ENCODE peak calls at places on chromosomes 11 and 22, in ten cellular contexts. One of them, this sample, is unnamed.

GRCh38 chr22:32926600-32926999 is 125.1 kb downstream of the TIMP3 start:
- DNase-seq in CD4-positive, alpha-beta T cell: no peak
- DNase-seq in T1000: no peak
- DNase-seq in nucleus accumbens: no peak
- DNase-seq in naive thymus-derived CD4-positive, alpha-beta T cell: no peak
- DNase-seq in NCI-H2081: no peak
- DNase-seq in neural progenitor cell: peak
- DNase-seq in NCI-H1417: peak
- DNase-seq in activated CD4-positive, alpha-beta T cell treated with anti-CD3 and anti-CD28 coated beads, Interleukin-2, amount 10 ng/mL, durations not matched to agents 24 days and 14 days: peak
- DNase-seq in activated CD4-positive, CD25-positive, alpha-beta regulatory T cell: no peak
- DNase-seq in this sample: no peak

GRCh38 chr11:121534131-121535093 is 81.6 kb upstream of the SORL1-AS1 start:
- DNase-seq in nucleus accumbens: no peak
- DNase-seq in T1000: no peak
- DNase-seq in NCI-H1417: peak
- DNase-seq in activated CD4-positive, CD25-positive, alpha-beta regulatory T cell: no peak
- DNase-seq in activated CD4-positive, alpha-beta T cell treated with anti-CD3 and anti-CD28 coated beads, Interleukin-2, amount 10 ng/mL, durations not matched to agents 24 days and 14 days: peak
- DNase-seq in naive thymus-derived CD4-positive, alpha-beta T cell: no peak
- DNase-seq in CD4-positive, alpha-beta T cell: no peak
- DNase-seq in NCI-H2081: peak
- DNase-seq in neural progenitor cell: no peak
- DNase-seq in this sample: no peak

GRCh38 chr11:64868904-64869570 is 9.4 kb downstream of the EHD1 start:
- DNase-seq in CD4-positive, alpha-beta T cell: no peak
- DNase-seq in activated CD4-positive, CD25-positive, alpha-beta regulatory T cell: no peak
- DNase-seq in naive thymus-derived CD4-positive, alpha-beta T cell: no peak
- DNase-seq in nucleus accumbens: no peak
- DNase-seq in NCI-H2081: no peak
- DNase-seq in activated CD4-positive, alpha-beta T cell treated with anti-CD3 and anti-CD28 coated beads, Interleukin-2, amount 10 ng/mL, durations not matched to agents 24 days and 14 days: peak
- DNase-seq in neural progenitor cell: no peak
- DNase-seq in NCI-H1417: no peak
- DNase-seq in T1000: peak
- DNase-seq in this sample: no peak

GRCh38 chr22:32650553-32651345 is 150.8 kb upstream of the TIMP3 start:
- DNase-seq in nucleus accumbens: no peak
- DNase-seq in neural progenitor cell: no peak
- DNase-seq in activated CD4-positive, alpha-beta T cell treated with anti-CD3 and anti-CD28 coated beads, Interleukin-2, amount 10 ng/mL, durations not matched to agents 24 days and 14 days: no peak
- DNase-seq in CD4-positive, alpha-beta T cell: no peak
- DNase-seq in naive thymus-derived CD4-positive, alpha-beta T cell: no peak
- DNase-seq in NCI-H1417: no peak
- DNase-seq in T1000: no peak
- DNase-seq in activated CD4-positive, CD25-positive, alpha-beta regulatory T cell: no peak
- DNase-seq in NCI-H2081: no peak
- DNase-seq in this sample: no peak

GRCh38 chr11:58577441-58578135 is 1.3 kb upstream of the ZFP91 start:
- DNase-seq in activated CD4-positive, alpha-beta T cell treated with anti-CD3 and anti-CD28 coated beads, Interleukin-2, amount 10 ng/mL, durations not matched to agents 24 days and 14 days: peak
- DNase-seq in activated CD4-positive, CD25-positive, alpha-beta regulatory T cell: peak
- DNase-seq in NCI-H2081: peak
- DNase-seq in T1000: peak
- DNase-seq in neural progenitor cell: peak
- DNase-seq in nucleus accumbens: peak
- DNase-seq in NCI-H1417: no peak
- DNase-seq in naive thymus-derived CD4-positive, alpha-beta T cell: no peak
- DNase-seq in CD4-positive, alpha-beta T cell: peak
- DNase-seq in this sample: no peak

GRCh38 chr11:94504689-94505293 is 7.5 kb upstream of the C11orf97 start:
- DNase-seq in naive thymus-derived CD4-positive, alpha-beta T cell: peak
- DNase-seq in NCI-H2081: peak
- DNase-seq in NCI-H1417: peak
- DNase-seq in nucleus accumbens: no peak
- DNase-seq in CD4-positive, alpha-beta T cell: no peak
- DNase-seq in T1000: no peak
- DNase-seq in neural progenitor cell: peak
- DNase-seq in activated CD4-positive, CD25-positive, alpha-beta regulatory T cell: no peak
- DNase-seq in activated CD4-positive, alpha-beta T cell treated with anti-CD3 and anti-CD28 coated beads, Interleukin-2, amount 10 ng/mL, durations not matched to agents 24 days and 14 days: peak
- DNase-seq in this sample: peak

GRCh38 chr11:129950319-129951034 is 52.2 kb downstream of the PRDM10 start:
- DNase-seq in NCI-H1417: peak
- DNase-seq in activated CD4-positive, alpha-beta T cell treated with anti-CD3 and anti-CD28 coated beads, Interleukin-2, amount 10 ng/mL, durations not matched to agents 24 days and 14 days: no peak
- DNase-seq in neural progenitor cell: peak
- DNase-seq in nucleus accumbens: peak
- DNase-seq in naive thymus-derived CD4-positive, alpha-beta T cell: no peak
- DNase-seq in activated CD4-positive, CD25-positive, alpha-beta regulatory T cell: no peak
- DNase-seq in CD4-positive, alpha-beta T cell: no peak
- DNase-seq in T1000: no peak
- DNase-seq in NCI-H2081: no peak
- DNase-seq in this sample: no peak

GRCh38 chr22:30294066-30294465 is 4.8 kb upstream of the CASTOR1 start:
- DNase-seq in NCI-H2081: no peak
- DNase-seq in T1000: no peak
- DNase-seq in activated CD4-positive, CD25-positive, alpha-beta regulatory T cell: no peak
- DNase-seq in naive thymus-derived CD4-positive, alpha-beta T cell: no peak
- DNase-seq in neural progenitor cell: no peak
- DNase-seq in NCI-H1417: peak
- DNase-seq in activated CD4-positive, alpha-beta T cell treated with anti-CD3 and anti-CD28 coated beads, Interleukin-2, amount 10 ng/mL, durations not matched to agents 24 days and 14 days: no peak
- DNase-seq in CD4-positive, alpha-beta T cell: no peak
- DNase-seq in nucleus accumbens: no peak
- DNase-seq in this sample: no peak

GRCh38 chr11:47033439-47033838 is 96.9 kb downstream of the CSTPP1 start:
- DNase-seq in naive thymus-derived CD4-positive, alpha-beta T cell: no peak
- DNase-seq in NCI-H2081: no peak
- DNase-seq in activated CD4-positive, CD25-positive, alpha-beta regulatory T cell: no peak
- DNase-seq in NCI-H1417: no peak
- DNase-seq in T1000: no peak
- DNase-seq in activated CD4-positive, alpha-beta T cell treated with anti-CD3 and anti-CD28 coated beads, Interleukin-2, amount 10 ng/mL, durations not matched to agents 24 days and 14 days: no peak
- DNase-seq in CD4-positive, alpha-beta T cell: no peak
- DNase-seq in nucleus accumbens: no peak
- DNase-seq in neural progenitor cell: peak
- DNase-seq in this sample: no peak

GRCh38 chr11:1459219-1459575 is 27.4 kb downstream of the MOB2 start:
- DNase-seq in NCI-H1417: no peak
- DNase-seq in activated CD4-positive, CD25-positive, alpha-beta regulatory T cell: no peak
- DNase-seq in activated CD4-positive, alpha-beta T cell treated with anti-CD3 and anti-CD28 coated beads, Interleukin-2, amount 10 ng/mL, durations not matched to agents 24 days and 14 days: no peak
- DNase-seq in NCI-H2081: no peak
- DNase-seq in naive thymus-derived CD4-positive, alpha-beta T cell: no peak
- DNase-seq in nucleus accumbens: no peak
- DNase-seq in T1000: no peak
- DNase-seq in CD4-positive, alpha-beta T cell: no peak
- DNase-seq in neural progenitor cell: no peak
- DNase-seq in this sample: no peak

GRCh38 chr11:5600374-5600851 is 4.0 kb downstream of the TRIM6 start:
- DNase-seq in T1000: no peak
- DNase-seq in NCI-H2081: no peak
- DNase-seq in naive thymus-derived CD4-positive, alpha-beta T cell: peak
- DNase-seq in CD4-positive, alpha-beta T cell: peak
- DNase-seq in activated CD4-positive, alpha-beta T cell treated with anti-CD3 and anti-CD28 coated beads, Interleukin-2, amount 10 ng/mL, durations not matched to agents 24 days and 14 days: peak
- DNase-seq in nucleus accumbens: no peak
- DNase-seq in neural progenitor cell: peak
- DNase-seq in NCI-H1417: peak
- DNase-seq in activated CD4-positive, CD25-positive, alpha-beta regulatory T cell: no peak
- DNase-seq in this sample: peak

GRCh38 chr11:107591098-107591445 is at the start of gene ELMOD1:
- DNase-seq in activated CD4-positive, alpha-beta T cell treated with anti-CD3 and anti-CD28 coated beads, Interleukin-2, amount 10 ng/mL, durations not matched to agents 24 days and 14 days: peak
- DNase-seq in neural progenitor cell: peak
- DNase-seq in nucleus accumbens: peak
- DNase-seq in CD4-positive, alpha-beta T cell: no peak
- DNase-seq in activated CD4-positive, CD25-positive, alpha-beta regulatory T cell: no peak
- DNase-seq in NCI-H1417: peak
- DNase-seq in T1000: peak
- DNase-seq in NCI-H2081: peak
- DNase-seq in naive thymus-derived CD4-positive, alpha-beta T cell: peak
- DNase-seq in this sample: peak

GRCh38 chr11:110857885-110858555 is 145.8 kb upstream of the ARHGAP20 start:
- DNase-seq in NCI-H1417: no peak
- DNase-seq in CD4-positive, alpha-beta T cell: no peak
- DNase-seq in neural progenitor cell: no peak
- DNase-seq in activated CD4-positive, CD25-positive, alpha-beta regulatory T cell: no peak
- DNase-seq in activated CD4-positive, alpha-beta T cell treated with anti-CD3 and anti-CD28 coated beads, Interleukin-2, amount 10 ng/mL, durations not matched to agents 24 days and 14 days: no peak
- DNase-seq in nucleus accumbens: no peak
- DNase-seq in naive thymus-derived CD4-positive, alpha-beta T cell: no peak
- DNase-seq in NCI-H2081: no peak
- DNase-seq in T1000: no peak
- DNase-seq in this sample: no peak

GRCh38 chr11:18727499-18728236 is 1.7 kb upstream of the IGSF22 start:
- DNase-seq in neural progenitor cell: peak
- DNase-seq in naive thymus-derived CD4-positive, alpha-beta T cell: peak
- DNase-seq in activated CD4-positive, alpha-beta T cell treated with anti-CD3 and anti-CD28 coated beads, Interleukin-2, amount 10 ng/mL, durations not matched to agents 24 days and 14 days: peak
- DNase-seq in activated CD4-positive, CD25-positive, alpha-beta regulatory T cell: no peak
- DNase-seq in NCI-H1417: peak
- DNase-seq in T1000: no peak
- DNase-seq in nucleus accumbens: peak
- DNase-seq in NCI-H2081: peak
- DNase-seq in CD4-positive, alpha-beta T cell: peak
- DNase-seq in this sample: peak

GRCh38 chr22:45129703-45130524 is 33.8 kb upstream of the NUP50 start:
- DNase-seq in CD4-positive, alpha-beta T cell: no peak
- DNase-seq in T1000: no peak
- DNase-seq in naive thymus-derived CD4-positive, alpha-beta T cell: no peak
- DNase-seq in neural progenitor cell: no peak
- DNase-seq in NCI-H2081: no peak
- DNase-seq in NCI-H1417: no peak
- DNase-seq in nucleus accumbens: no peak
- DNase-seq in activated CD4-positive, alpha-beta T cell treated with anti-CD3 and anti-CD28 coated beads, Interleukin-2, amount 10 ng/mL, durations not matched to agents 24 days and 14 days: peak
- DNase-seq in activated CD4-positive, CD25-positive, alpha-beta regulatory T cell: no peak
- DNase-seq in this sample: no peak

GRCh38 chr11:45062974-45063635 is 83.3 kb upstream of the PRDM11 start:
- DNase-seq in CD4-positive, alpha-beta T cell: no peak
- DNase-seq in activated CD4-positive, alpha-beta T cell treated with anti-CD3 and anti-CD28 coated beads, Interleukin-2, amount 10 ng/mL, durations not matched to agents 24 days and 14 days: no peak
- DNase-seq in nucleus accumbens: no peak
- DNase-seq in NCI-H2081: no peak
- DNase-seq in T1000: no peak
- DNase-seq in activated CD4-positive, CD25-positive, alpha-beta regulatory T cell: no peak
- DNase-seq in NCI-H1417: no peak
- DNase-seq in neural progenitor cell: no peak
- DNase-seq in naive thymus-derived CD4-positive, alpha-beta T cell: no peak
- DNase-seq in this sample: no peak

GRCh38 chr11:112581747-112582146 is 321.1 kb upstream of the PLET1 start:
- DNase-seq in naive thymus-derived CD4-positive, alpha-beta T cell: no peak
- DNase-seq in NCI-H1417: no peak
- DNase-seq in T1000: no peak
- DNase-seq in NCI-H2081: no peak
- DNase-seq in nucleus accumbens: no peak
- DNase-seq in CD4-positive, alpha-beta T cell: no peak
- DNase-seq in activated CD4-positive, alpha-beta T cell treated with anti-CD3 and anti-CD28 coated beads, Interleukin-2, amount 10 ng/mL, durations not matched to agents 24 days and 14 days: no peak
- DNase-seq in activated CD4-positive, CD25-positive, alpha-beta regulatory T cell: no peak
- DNase-seq in neural progenitor cell: no peak
- DNase-seq in this sample: no peak

GRCh38 chr11:117337061-117337460 is 9.4 kb downstream of the CEP164 start:
- DNase-seq in T1000: no peak
- DNase-seq in activated CD4-positive, CD25-positive, alpha-beta regulatory T cell: no peak
- DNase-seq in NCI-H2081: no peak
- DNase-seq in naive thymus-derived CD4-positive, alpha-beta T cell: no peak
- DNase-seq in NCI-H1417: no peak
- DNase-seq in activated CD4-positive, alpha-beta T cell treated with anti-CD3 and anti-CD28 coated beads, Interleukin-2, amount 10 ng/mL, durations not matched to agents 24 days and 14 days: no peak
- DNase-seq in neural progenitor cell: peak
- DNase-seq in nucleus accumbens: no peak
- DNase-seq in CD4-positive, alpha-beta T cell: no peak
- DNase-seq in this sample: peak

GRCh38 chr11:130671801-130672700 is 223.6 kb downstream of the ADAMTS15 start:
- DNase-seq in CD4-positive, alpha-beta T cell: no peak
- DNase-seq in activated CD4-positive, CD25-positive, alpha-beta regulatory T cell: no peak
- DNase-seq in NCI-H2081: peak
- DNase-seq in neural progenitor cell: peak
- DNase-seq in activated CD4-positive, alpha-beta T cell treated with anti-CD3 and anti-CD28 coated beads, Interleukin-2, amount 10 ng/mL, durations not matched to agents 24 days and 14 days: no peak
- DNase-seq in T1000: no peak
- DNase-seq in nucleus accumbens: peak
- DNase-seq in naive thymus-derived CD4-positive, alpha-beta T cell: no peak
- DNase-seq in NCI-H1417: peak
- DNase-seq in this sample: peak

GRCh38 chr11:2730323-2731284 is 30.8 kb upstream of the KCNQ1OT1 start:
- DNase-seq in T1000: no peak
- DNase-seq in naive thymus-derived CD4-positive, alpha-beta T cell: no peak
- DNase-seq in activated CD4-positive, CD25-positive, alpha-beta regulatory T cell: no peak
- DNase-seq in activated CD4-positive, alpha-beta T cell treated with anti-CD3 and anti-CD28 coated beads, Interleukin-2, amount 10 ng/mL, durations not matched to agents 24 days and 14 days: no peak
- DNase-seq in nucleus accumbens: peak
- DNase-seq in CD4-positive, alpha-beta T cell: no peak
- DNase-seq in NCI-H1417: no peak
- DNase-seq in neural progenitor cell: no peak
- DNase-seq in NCI-H2081: no peak
- DNase-seq in this sample: no peak

This sample was measured in retina.